ENCODE peak calls at places on chromosomes 5 and 9, in four cellular contexts. One of them, this sample, is unnamed.

GRCh38 chr9:70963554-70963953 is 157.9 kb downstream of the TRPM3 start:
- DNase-seq in astrocyte of the spinal cord: no peak
- DNase-seq in HFFc6: no peak
- DNase-seq in stomach: no peak
- DNase-seq in this sample: no peak

GRCh38 chr5:136062563-136063274 is 33.9 kb downstream of the TGFBI start:
- DNase-seq in astrocyte of the spinal cord: no peak
- DNase-seq in HFFc6: peak; percentile 57
- DNase-seq in stomach: no peak
- DNase-seq in this sample: no peak

GRCh38 chr9:95852059-95853032 is 23.1 kb upstream of the ERCC6L2 start:
- DNase-seq in astrocyte of the spinal cord: peak; percentile 52
- DNase-seq in HFFc6: peak; percentile 70
- DNase-seq in stomach: no peak
- DNase-seq in this sample: no peak

GRCh38 chr5:109924708-109925107 is 235.0 kb downstream of the MAN2A1 start:
- DNase-seq in astrocyte of the spinal cord: no peak
- DNase-seq in HFFc6: no peak
- DNase-seq in stomach: no peak
- DNase-seq in this sample: no peak

GRCh38 chr5:109775130-109775529 is 85.4 kb downstream of the MAN2A1 start:
- DNase-seq in astrocyte of the spinal cord: no peak
- DNase-seq in HFFc6: no peak
- DNase-seq in stomach: no peak
- DNase-seq in this sample: no peak

GRCh38 chr5:72597456-72597948 is 90.3 kb upstream of the ZNF366 start:
- DNase-seq in astrocyte of the spinal cord: peak; percentile 85
- DNase-seq in HFFc6: peak; percentile 89
- DNase-seq in stomach: peak; percentile 31
- DNase-seq in this sample: no peak

GRCh38 chr9:35649431-35650340 is 1.0 kb downstream of the SIT1 start:
- DNase-seq in astrocyte of the spinal cord: peak; percentile 10
- DNase-seq in HFFc6: no peak
- DNase-seq in stomach: no peak
- DNase-seq in this sample: no peak

GRCh38 chr5:68428232-68428811 is 212.8 kb downstream of the PIK3R1 start:
- DNase-seq in astrocyte of the spinal cord: no peak
- DNase-seq in HFFc6: no peak
- DNase-seq in stomach: no peak
- DNase-seq in this sample: no peak

GRCh38 chr9:61673664-61674381 is 484.0 kb downstream of the SPATA31A7 start:
- DNase-seq in astrocyte of the spinal cord: no peak
- DNase-seq in HFFc6: no peak
- DNase-seq in stomach: no peak
- DNase-seq in this sample: no peak

GRCh38 chr5:168528521-168529360 is at the start of gene FBLL1:
- DNase-seq in astrocyte of the spinal cord: peak; percentile 33
- DNase-seq in HFFc6: no peak
- DNase-seq in stomach: no peak
- DNase-seq in this sample: peak; percentile 67

GRCh38 chr5:97666767-97667166 is 483.7 kb upstream of the RIOK2 start:
- DNase-seq in astrocyte of the spinal cord: no peak
- DNase-seq in HFFc6: no peak
- DNase-seq in stomach: no peak
- DNase-seq in this sample: no peak

GRCh38 chr5:79032031-79032711 is 37.3 kb downstream of the DMGDH start:
- DNase-seq in astrocyte of the spinal cord: no peak
- DNase-seq in HFFc6: no peak
- DNase-seq in stomach: no peak
- DNase-seq in this sample: no peak

GRCh38 chr9:136170291-136170901 is 34.5 kb downstream of the LHX3 start:
- DNase-seq in astrocyte of the spinal cord: no peak
- DNase-seq in HFFc6: no peak
- DNase-seq in stomach: peak; percentile 30
- DNase-seq in this sample: peak; percentile 71

GRCh38 chr9:135588371-135588770 is 26.8 kb downstream of the PAEP start:
- DNase-seq in astrocyte of the spinal cord: no peak
- DNase-seq in HFFc6: no peak
- DNase-seq in stomach: peak; percentile 20
- DNase-seq in this sample: no peak

GRCh38 chr9:89850633-89851325 is 246.0 kb downstream of the GADD45G start:
- DNase-seq in astrocyte of the spinal cord: peak; percentile 50
- DNase-seq in HFFc6: no peak
- DNase-seq in stomach: peak; percentile 66
- DNase-seq in this sample: no peak

GRCh38 chr5:98066910-98067309 is 706.6 kb upstream of the RGMB start:
- DNase-seq in astrocyte of the spinal cord: peak; percentile 13
- DNase-seq in HFFc6: no peak
- DNase-seq in stomach: no peak
- DNase-seq in this sample: no peak

GRCh38 chr9:133160742-133161541 is 2.8 kb downstream of the GBGT1 start:
- DNase-seq in astrocyte of the spinal cord: peak; percentile 57
- DNase-seq in HFFc6: peak; percentile 68
- DNase-seq in stomach: peak; percentile 72
- DNase-seq in this sample: no peak

GRCh38 chr9:83538172-83538889 is at the start of gene FRMD3:
- DNase-seq in astrocyte of the spinal cord: peak; percentile 79
- DNase-seq in HFFc6: peak; percentile 84
- DNase-seq in stomach: peak; percentile 88
- DNase-seq in this sample: peak; percentile 78

GRCh38 chr9:33249087-33249657 is 9.2 kb downstream of the SPINK4 start:
- DNase-seq in astrocyte of the spinal cord: no peak
- DNase-seq in HFFc6: no peak
- DNase-seq in stomach: peak; percentile 20
- DNase-seq in this sample: no peak

GRCh38 chr9:92661127-92661526 is 8.8 kb downstream of the IPPK start:
- DNase-seq in astrocyte of the spinal cord: no peak
- DNase-seq in HFFc6: no peak
- DNase-seq in stomach: no peak
- DNase-seq in this sample: no peak

GRCh38 chr5:96292582-96293247 is 140.3 kb downstream of the PCSK1 start:
- DNase-seq in astrocyte of the spinal cord: no peak
- DNase-seq in HFFc6: no peak
- DNase-seq in stomach: peak; percentile 32
- DNase-seq in this sample: no peak

GRCh38 chr5:148565148-148565547 is 89.2 kb downstream of the HTR4 start:
- DNase-seq in astrocyte of the spinal cord: no peak
- DNase-seq in HFFc6: no peak
- DNase-seq in stomach: no peak
- DNase-seq in this sample: no peak

GRCh38 chr5:169945831-169946261 is 34.4 kb downstream of the INSYN2B start:
- DNase-seq in astrocyte of the spinal cord: peak; percentile 89
- DNase-seq in HFFc6: peak; percentile 97
- DNase-seq in stomach: peak; percentile 26
- DNase-seq in this sample: no peak

GRCh38 chr5:41161271-41161670 is 52.1 kb downstream of the C6 start:
- DNase-seq in astrocyte of the spinal cord: peak; percentile 53
- DNase-seq in HFFc6: peak; percentile 12
- DNase-seq in stomach: no peak
- DNase-seq in this sample: no peak

GRCh38 chr5:82793808-82794419 is 283.3 kb downstream of the TMEM167A start:
- DNase-seq in astrocyte of the spinal cord: peak; percentile 18
- DNase-seq in HFFc6: peak; percentile 10
- DNase-seq in stomach: peak; percentile 29
- DNase-seq in this sample: no peak

GRCh38 chr5:40746703-40747102 is 9.1 kb downstream of the TTC33 start:
- DNase-seq in astrocyte of the spinal cord: peak; percentile 25
- DNase-seq in HFFc6: no peak
- DNase-seq in stomach: no peak
- DNase-seq in this sample: no peak

GRCh38 chr9:96453625-96454024 is 3.7 kb downstream of the HABP4 start:
- DNase-seq in astrocyte of the spinal cord: peak; percentile 60
- DNase-seq in HFFc6: peak; percentile 47
- DNase-seq in stomach: no peak
- DNase-seq in this sample: no peak

GRCh38 chr5:177426566-177427210 is at the start of gene GRK6:
- DNase-seq in astrocyte of the spinal cord: no peak
- DNase-seq in HFFc6: no peak
- DNase-seq in stomach: peak; percentile 57
- DNase-seq in this sample: no peak

GRCh38 chr5:156581725-156582124 is 254.8 kb downstream of the SGCD start:
- DNase-seq in astrocyte of the spinal cord: no peak
- DNase-seq in HFFc6: no peak
- DNase-seq in stomach: no peak
- DNase-seq in this sample: no peak

GRCh38 chr5:134133995-134134541 is 19.6 kb downstream of the TCF7 start:
- DNase-seq in astrocyte of the spinal cord: no peak
- DNase-seq in HFFc6: no peak
- DNase-seq in stomach: peak; percentile 17
- DNase-seq in this sample: no peak

GRCh38 chr5:134131578-134132350 is 17.3 kb downstream of the TCF7 start:
- DNase-seq in astrocyte of the spinal cord: no peak
- DNase-seq in HFFc6: no peak
- DNase-seq in stomach: no peak
- DNase-seq in this sample: no peak

GRCh38 chr5:134133213-134133994 is 18.9 kb downstream of the TCF7 start:
- DNase-seq in astrocyte of the spinal cord: no peak
- DNase-seq in HFFc6: no peak
- DNase-seq in stomach: no peak
- DNase-seq in this sample: no peak

GRCh38 chr5:134131165-134131564 is 16.7 kb downstream of the TCF7 start:
- DNase-seq in astrocyte of the spinal cord: no peak
- DNase-seq in HFFc6: no peak
- DNase-seq in stomach: no peak
- DNase-seq in this sample: no peak

GRCh38 chr5:134132372-134133212 is 18.1 kb downstream of the TCF7 start:
- DNase-seq in astrocyte of the spinal cord: no peak
- DNase-seq in HFFc6: no peak
- DNase-seq in stomach: no peak
- DNase-seq in this sample: no peak
- TF ChIP-seq CTCF in astrocyte of the spinal cord: no peak
- TF ChIP-seq CTCF in HFFc6: peak; percentile 23
- TF ChIP-seq CTCF in stomach: no peak
- TF ChIP-seq CTCF in this sample: no peak

GRCh38 chr5:59923465-59923864 is 29.9 kb upstream of the PDE4D start:
- DNase-seq in astrocyte of the spinal cord: no peak
- DNase-seq in HFFc6: peak; percentile 56
- DNase-seq in stomach: no peak
- DNase-seq in this sample: no peak
- TF ChIP-seq CTCF in astrocyte of the spinal cord: no peak
- TF ChIP-seq CTCF in HFFc6: peak; percentile 69
- TF ChIP-seq CTCF in stomach: no peak
- TF ChIP-seq CTCF in this sample: no peak

GRCh38 chr5:150122158-150122510 is 33.5 kb downstream of the PDGFRB start:
- DNase-seq in astrocyte of the spinal cord: no peak
- DNase-seq in HFFc6: no peak
- DNase-seq in stomach: peak; percentile 49
- DNase-seq in this sample: no peak
- TF ChIP-seq CTCF in astrocyte of the spinal cord: peak; percentile 47
- TF ChIP-seq CTCF in HFFc6: peak; percentile 58
- TF ChIP-seq CTCF in stomach: peak; percentile 12
- TF ChIP-seq CTCF in this sample: peak; percentile 25

GRCh38 chr5:31029925-31030324 is 163.6 kb upstream of the CDH6 start:
- DNase-seq in astrocyte of the spinal cord: no peak
- DNase-seq in HFFc6: no peak
- DNase-seq in stomach: no peak
- DNase-seq in this sample: no peak
- TF ChIP-seq CTCF in astrocyte of the spinal cord: no peak
- TF ChIP-seq CTCF in HFFc6: no peak
- TF ChIP-seq CTCF in stomach: no peak
- TF ChIP-seq CTCF in this sample: no peak

GRCh38 chr5:93741136-93741811 is at the start of gene POU5F2:
- DNase-seq in astrocyte of the spinal cord: no peak
- DNase-seq in HFFc6: no peak
- DNase-seq in stomach: no peak
- DNase-seq in this sample: no peak
- TF ChIP-seq CTCF in astrocyte of the spinal cord: no peak
- TF ChIP-seq CTCF in HFFc6: peak; percentile 39
- TF ChIP-seq CTCF in stomach: no peak
- TF ChIP-seq CTCF in this sample: no peak

GRCh38 chr5:8188874-8189588 is 320.1 kb downstream of the MTRR start:
- DNase-seq in astrocyte of the spinal cord: no peak
- DNase-seq in HFFc6: no peak
- DNase-seq in stomach: peak; percentile 44
- DNase-seq in this sample: no peak

DNA sequence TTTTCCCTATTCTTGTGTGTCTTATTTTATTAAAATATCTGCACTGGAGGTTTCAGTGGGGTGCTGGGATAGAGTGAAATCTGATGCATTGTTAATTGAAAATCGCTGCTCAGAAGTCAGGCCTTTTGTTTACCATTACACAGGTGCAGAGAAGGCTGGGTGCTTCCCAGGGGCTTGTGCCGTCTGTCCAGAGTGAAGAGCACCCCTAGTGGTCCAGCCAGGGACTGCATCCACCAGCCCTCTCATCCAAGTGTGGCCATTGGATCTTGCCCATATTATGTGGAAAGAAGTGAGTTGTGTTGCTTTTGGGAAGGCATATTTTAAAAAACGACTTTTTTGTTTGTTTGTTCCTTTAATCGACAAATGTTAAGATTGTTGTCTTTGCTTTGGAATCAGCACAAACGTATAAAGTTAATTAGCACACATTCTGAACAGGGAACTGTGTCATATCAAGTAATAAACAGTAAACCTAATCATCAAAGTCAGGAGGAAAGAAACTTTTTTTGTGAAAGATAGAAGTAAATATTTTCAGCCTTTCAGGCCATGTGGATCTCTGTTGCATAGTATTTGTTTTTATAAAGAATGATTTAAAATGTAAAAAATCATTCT is 315.6 kb downstream of the MTRR start:
- DNase-seq in astrocyte of the spinal cord: no peak
- DNase-seq in HFFc6: no peak
- DNase-seq in stomach: peak; percentile 56
- DNase-seq in this sample: peak; percentile 38
- TF ChIP-seq CTCF in astrocyte of the spinal cord: peak; percentile 68
- TF ChIP-seq CTCF in HFFc6: peak; percentile 83
- TF ChIP-seq CTCF in stomach: peak; percentile 37
- TF ChIP-seq CTCF in this sample: peak; percentile 77

DNA sequence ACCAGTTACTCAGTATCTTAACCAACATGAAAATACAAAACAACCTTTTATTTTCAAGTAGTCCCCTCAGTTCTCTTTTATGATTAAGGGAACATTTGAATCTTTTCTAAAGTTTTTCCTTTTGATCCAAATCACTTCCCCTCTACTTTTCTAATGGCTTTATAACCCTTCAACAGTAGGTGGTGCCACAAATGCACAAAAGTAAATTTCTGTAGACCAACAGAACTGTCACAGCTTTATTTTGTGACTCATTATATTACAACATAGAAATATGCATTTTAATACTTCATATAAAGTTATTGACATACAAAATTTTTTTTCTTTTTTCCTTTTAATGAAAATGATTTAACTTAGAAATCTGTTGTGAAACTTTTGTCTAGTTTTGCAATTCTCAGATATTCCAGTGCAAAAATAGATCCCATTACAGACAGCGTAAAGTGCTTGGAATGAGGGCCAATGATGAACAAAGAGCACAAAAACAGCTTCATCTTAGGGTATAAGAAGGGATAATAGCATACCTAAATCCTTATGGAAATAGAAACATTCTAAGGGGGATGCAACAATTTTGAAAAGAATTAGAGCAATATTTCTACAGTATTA is 17.0 kb downstream of the NIPSNAP3B start:
- DNase-seq in astrocyte of the spinal cord: peak; percentile 39
- DNase-seq in HFFc6: peak; percentile 32
- DNase-seq in stomach: no peak
- DNase-seq in this sample: no peak
- TF ChIP-seq CTCF in astrocyte of the spinal cord: peak; percentile 50
- TF ChIP-seq CTCF in HFFc6: peak; percentile 78
- TF ChIP-seq CTCF in stomach: peak; percentile 17
- TF ChIP-seq CTCF in this sample: peak; percentile 43